ENCODE peak calls at places on chromosomes 6 and 20, in nine cellular contexts. Z, Q, F, N, L, X, Y, S and D are unnamed samples.

GRCh38 chr6:38283734-38284362 is 355.9 kb downstream of the BTBD9 start:
- DNase-seq in Z (no peak), F (no peak), Q (no peak), X (no peak), Y (peak), S (no peak), L (no peak), N (no peak), D (no peak)

GRCh38 chr20:22583773-22584629 is at the start of gene FOXA2:
- DNase-seq in N (no peak), F (no peak), L (peak), X (no peak), Q (no peak), S (no peak), Y (peak), Z (peak), D (no peak)

GRCh38 chr6:93021235-93021909 is 398.0 kb downstream of the EPHA7 start:
- DNase-seq in S (no peak), X (no peak), F (no peak), Q (no peak), L (no peak), Y (no peak), Z (no peak), N (no peak), D (peak)

GRCh38 chr6:13229205-13230085 is 98.9 kb downstream of the TBC1D7 start:
- DNase-seq in Z (no peak), F (peak), N (peak), Y (peak), L (no peak), X (no peak), Q (no peak), S (peak), D (no peak)

GRCh38 chr6:34317172-34317477 is 68.3 kb upstream of the SMIM29 start:
- DNase-seq in F (no peak), N (no peak), L (no peak), S (no peak), Z (no peak), X (no peak), Q (no peak), Y (no peak), D (no peak)

GRCh38 chr6:166307981-166308768 is at the start of gene PRR18:
- DNase-seq in N (no peak), Y (peak), S (no peak), Q (no peak), Z (peak), F (no peak), X (no peak), L (no peak), D (no peak)

GRCh38 chr20:63087872-63088680 is 81.3 kb upstream of the BHLHE23 start:
- DNase-seq in Z (no peak), X (peak), N (no peak), Y (no peak), L (no peak), S (no peak), F (no peak), Q (peak), D (peak)

GRCh38 chr6:118134257-118134656 is 227.2 kb downstream of the SLC35F1 start:
- DNase-seq in L (no peak), S (no peak), Y (no peak), Z (no peak), Q (no peak), X (no peak), F (no peak), N (no peak), D (no peak)

GRCh38 chr6:137874204-137875001 is 7.3 kb downstream of the TNFAIP3 start:
- DNase-seq in N (no peak), X (no peak), L (peak), Q (no peak), Z (no peak), Y (peak), F (no peak), S (peak), D (no peak)

GRCh38 chr6:132005177-132005576 is 54.0 kb upstream of the CCN2 start:
- DNase-seq in L (no peak), F (no peak), N (no peak), Q (no peak), S (no peak), Y (no peak), X (no peak), Z (no peak), D (no peak)

GRCh38 chr20:3194617-3195280 is 9.7 kb downstream of the DDRGK1 start:
- DNase-seq in Q (no peak), L (no peak), F (no peak), Y (no peak), S (no peak), N (no peak), X (no peak), Z (no peak), D (no peak)

GRCh38 chr6:142946924-142947701 is 2.1 kb upstream of the HIVEP2 start:
- DNase-seq in S (peak), F (peak), L (peak), X (peak), Y (peak), Z (peak), N (peak), Q (peak), D (peak)